ENCODE peak calls at places on chromosomes 13 and 19, in five cellular contexts. M is adrenal gland, Y is A549, X is astrocyte, T is psoas muscle. F is an unnamed sample.

GRCh38 chr13:104984296-104984818 is 1551.1 kb downstream of the EFNB2 start:
- DNase-seq in T (no peak), X (peak; percentile 71), Y (no peak), M (peak; percentile 25), F (no peak)

GRCh38 chr19:3469638-3470499 is 10.5 kb downstream of the SMIM24 start:
- DNase-seq in X (no peak), T (peak; percentile 65), Y (no peak), M (no peak), F (no peak)

GRCh38 chr13:106906431-106906996 is 338.6 kb upstream of the ARGLU1 start:
- DNase-seq in M (no peak), Y (no peak), T (no peak), X (no peak), F (no peak)

GRCh38 chr19:35320285-35320706 is 8.7 kb upstream of the CD22 start:
- DNase-seq in T (no peak), M (no peak), X (no peak), Y (no peak), F (no peak)

GRCh38 chr13:67635754-67636153 is 405.6 kb upstream of the PCDH9 start:
- DNase-seq in Y (no peak), X (no peak), T (no peak), M (no peak), F (no peak)

GRCh38 chr13:34926513-34926912 is 15.6 kb upstream of the NBEA start:
- DNase-seq in X (peak; percentile 56), T (no peak), M (no peak), Y (peak; percentile 25), F (no peak)

GRCh38 chr13:98267080-98267912 is 90.2 kb upstream of the RNF113B start:
- DNase-seq in T (no peak), Y (no peak), X (peak; percentile 55), M (no peak), F (no peak)

GRCh38 chr13:25111557-25111956 is 15.6 kb downstream of the PABPC3 start:
- DNase-seq in T (no peak), X (peak; percentile 18), M (no peak), Y (no peak), F (no peak)

GRCh38 chr19:38663957-38664502 is 16.6 kb downstream of the ACTN4 start:
- DNase-seq in Y (no peak), M (peak; percentile 67), X (no peak), T (peak; percentile 85), F (no peak)

GRCh38 chr19:5932146-5932545 is 18.1 kb downstream of the CAPS start:
- DNase-seq in T (no peak), M (no peak), X (no peak), Y (no peak), F (no peak)

GRCh38 chr13:112447761-112448603 is 71.8 kb downstream of the SPACA7 start:
- DNase-seq in Y (no peak), M (no peak), X (no peak), T (peak; percentile 31), F (no peak)

GRCh38 chr13:35675651-35676050 is 199.2 kb upstream of the MAB21L1 start:
- DNase-seq in Y (no peak), X (no peak), T (no peak), M (no peak), F (no peak)

GRCh38 chr13:40640845-40641458 is 25.5 kb downstream of the FOXO1 start:
- DNase-seq in Y (no peak), X (no peak), T (peak; percentile 63), M (no peak), F (no peak)

GRCh38 chr19:5697022-5697889 is 7.2 kb downstream of the RPL36 start:
- DNase-seq in X (no peak), T (no peak), Y (no peak), M (peak; percentile 84), F (no peak)

GRCh38 chr13:47004552-47004951 is 107.7 kb upstream of the HTR2A start:
- DNase-seq in Y (no peak), X (no peak), T (no peak), M (no peak), F (no peak)

GRCh38 chr13:43799191-43799590 is 12.4 kb upstream of the ENOX1 start:
- DNase-seq in M (no peak), X (no peak), Y (no peak), T (no peak), F (no peak)

GRCh38 chr13:96958286-96958891 is 35.9 kb downstream of the OXGR1 start:
- DNase-seq in T (no peak), X (peak; percentile 1), M (peak; percentile 17), Y (peak; percentile 31), F (no peak)

GRCh38 chr19:30338878-30339623 is 33.1 kb upstream of the ZNF536 start:
- DNase-seq in Y (no peak), X (no peak), M (no peak), T (peak; percentile 13), F (no peak)

GRCh38 chr19:46617566-46618079 is 7.3 kb downstream of the PTGIR start:
- DNase-seq in T (no peak), Y (no peak), M (no peak), X (no peak), F (no peak)